ENCODE peak calls at places on chromosomes 12 and 14, in five cellular contexts. F, O, S, A and H are unnamed samples.

GRCh38 chr12:114692558-114693531 is 8.9 kb upstream of the TBX3 start:
- DNase-seq in F (no peak), O (no peak), S (no peak), A (no peak), H (no peak)

GRCh38 chr12:31117203-31118011 is 43.7 kb downstream of the DDX11 start:
- DNase-seq in F (peak), O (no peak), S (no peak), A (peak), H (peak)

GRCh38 chr12:75177997-75178396 is 31.6 kb downstream of the KCNC2 start:
- DNase-seq in F (no peak), O (peak), S (no peak), A (no peak), H (no peak)

GRCh38 chr12:128690641-128691040 is 133.1 kb downstream of the SLC15A4 start:
- DNase-seq in F (no peak), O (no peak), S (no peak), A (no peak), H (no peak)

GRCh38 chr12:130574402-130574801 is 141.7 kb downstream of the RIMBP2 start:
- DNase-seq in F (no peak), O (no peak), S (no peak), A (no peak), H (no peak)

GRCh38 chr14:63544641-63545234 is 1.6 kb upstream of the PPP2R5E start:
- DNase-seq in F (no peak), O (peak), S (no peak), A (no peak), H (no peak)

GRCh38 chr12:31634620-31635019 is 24.9 kb upstream of the ETFBKMT start:
- DNase-seq in F (no peak), O (no peak), S (no peak), A (no peak), H (no peak)

GRCh38 chr14:42475289-42475688 is 868.6 kb downstream of the LRFN5 start:
- DNase-seq in F (no peak), O (no peak), S (no peak), A (no peak), H (no peak)

GRCh38 chr12:40016960-40017359 is 88.9 kb downstream of the SLC2A13 start:
- DNase-seq in F (no peak), O (peak), S (no peak), A (no peak), H (no peak)

GRCh38 chr14:65239897-65240296 is 137.6 kb upstream of the MAX start:
- DNase-seq in F (no peak), O (no peak), S (peak), A (no peak), H (no peak)

GRCh38 chr14:104135904-104136471 is 2.4 kb upstream of the KIF26A start:
- DNase-seq in F (no peak), O (no peak), S (peak), A (peak), H (peak)

GRCh38 chr12:49969027-49969426 is 3.7 kb upstream of the AQP6 start:
- DNase-seq in F (no peak), O (no peak), S (no peak), A (no peak), H (no peak)

GRCh38 chr14:29755311-29756052 is 172.2 kb downstream of the PRKD1 start:
- DNase-seq in F (no peak), O (peak), S (no peak), A (no peak), H (no peak)

GRCh38 chr12:1914116-1914911 is 4.1 kb downstream of the CACNA2D4 start:
- DNase-seq in F (no peak), O (no peak), S (no peak), A (no peak), H (no peak)

GRCh38 chr12:121182222-121182896 is 27.6 kb upstream of the P2RX4 start:
- DNase-seq in F (no peak), O (no peak), S (no peak), A (peak), H (no peak)